ENCODE peak calls at places on chromosomes 1 and 21, in seven cellular contexts. V, A, G, F, X, R and S are unnamed samples.
A peak's percentile ranks its signal among the peaks of the same experiment; 100 is the strongest.

GRCh38 chr1:232179896-232180760 is 449.8 kb downstream of the SIPA1L2 start:
- DNase-seq in V (no peak), A (no peak), G (no peak), F (no peak), X (no peak), R (no peak), S (no peak)

GRCh38 chr1:214801191-214801590 is 198.2 kb downstream of the CENPF start:
- DNase-seq in V (no peak), A (no peak), G (no peak), F (no peak), X (no peak), R (no peak), S (no peak)

GRCh38 chr1:44276901-44277300 is 63.6 kb downstream of the DMAP1 start:
- DNase-seq in V (no peak), A (no peak), G (no peak), F (no peak), X (no peak), R (no peak), S (no peak)

GRCh38 chr21:34176442-34176841 is 103.1 kb downstream of the MRPS6 start:
- DNase-seq in V (no peak), A (no peak), G (no peak), F (no peak), X (no peak), R (no peak), S (no peak)

GRCh38 chr1:109756848-109757521 is 6.7 kb downstream of the EPS8L3 start:
- DNase-seq in V (no peak), A (no peak), G (no peak), F (no peak), X (no peak), R (no peak), S (no peak)

GRCh38 chr1:9345471-9345870 is 52.8 kb downstream of the SPSB1 start:
- DNase-seq in V (no peak), A (no peak), G (no peak), F (no peak), X (no peak), R (no peak), S (no peak)

GRCh38 chr1:16352842-16353535 is 709 bp upstream of the FBXO42 start:
- DNase-seq in V (no peak), A (peak; percentile 11), G (no peak), F (no peak), X (no peak), R (no peak), S (no peak)

GRCh38 chr1:183470147-183470960 is 1.9 kb upstream of the SMG7 start:
- DNase-seq in V (peak; percentile 33), A (peak; percentile 92), G (peak; percentile 72), F (peak; percentile 77), X (peak; percentile 77), R (peak; percentile 86), S (peak; percentile 60)

GRCh38 chr1:24562625-24563024 is 6.7 kb downstream of the NCMAP start:
- DNase-seq in V (no peak), A (peak; percentile 57), G (no peak), F (no peak), X (no peak), R (no peak), S (no peak)

GRCh38 chr1:18041107-18041506 is 66.5 kb upstream of the IGSF21 start:
- DNase-seq in V (no peak), A (no peak), G (no peak), F (no peak), X (no peak), R (no peak), S (no peak)

GRCh38 chr1:72649974-72650373 is 367.6 kb upstream of the NEGR1 start:
- DNase-seq in V (no peak), A (no peak), G (no peak), F (no peak), X (peak; percentile 70), R (no peak), S (no peak)

GRCh38 chr1:225824522-225824921 is 14.6 kb downstream of the EPHX1 start:
- DNase-seq in V (no peak), A (no peak), G (no peak), F (no peak), X (no peak), R (no peak), S (no peak)

GRCh38 chr1:45796946-45797345 is 6.5 kb upstream of the MAST2 start:
- DNase-seq in V (no peak), A (no peak), G (no peak), F (no peak), X (no peak), R (no peak), S (no peak)

GRCh38 chr1:155226910-155227260 is 18.4 kb downstream of the MTX1 start:
- DNase-seq in V (no peak), A (peak; percentile 74), G (peak; percentile 72), F (peak; percentile 45), X (no peak), R (peak; percentile 35), S (peak; percentile 39)

GRCh38 chr1:220011620-220012019 is 34.7 kb downstream of the EPRS1 start:
- DNase-seq in V (no peak), A (no peak), G (no peak), F (no peak), X (no peak), R (no peak), S (no peak)

GRCh38 chr1:220013497-220013896 is 32.8 kb downstream of the EPRS1 start:
- DNase-seq in V (no peak), A (no peak), G (no peak), F (peak; percentile 55), X (peak; percentile 54), R (no peak), S (no peak)

GRCh38 chr1:220007438-220007837 is 38.9 kb downstream of the EPRS1 start:
- DNase-seq in V (no peak), A (no peak), G (no peak), F (no peak), X (no peak), R (no peak), S (no peak)

DNA sequence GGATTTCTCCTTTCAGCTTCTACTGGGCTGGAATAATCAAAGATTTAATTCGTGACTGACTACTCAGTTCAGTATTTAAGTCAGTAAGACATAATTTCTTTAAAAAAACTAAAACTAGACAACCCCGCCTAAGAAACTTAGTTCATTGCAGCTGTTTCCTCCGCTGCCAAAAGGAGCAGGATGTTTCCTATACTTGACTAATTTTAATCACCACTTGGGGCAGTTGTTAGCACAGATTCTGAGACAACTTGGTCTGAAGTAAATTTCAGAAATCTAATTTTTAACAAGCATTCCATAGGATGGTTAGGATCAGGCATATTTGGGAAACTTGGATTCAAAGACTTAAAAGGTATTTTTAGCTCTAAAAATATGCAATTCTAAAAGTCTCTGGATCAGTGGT is 34.0 kb downstream of the EPRS1 start:
- DNase-seq in V (no peak), A (no peak), G (no peak), F (peak; percentile 48), X (peak; percentile 19), R (no peak), S (no peak)
- TF ChIP-seq CTCF in V (no peak), A (no peak), G (peak; percentile 31), F (no peak), X (no peak), R (no peak), S (peak; percentile 16)

GRCh38 chr1:200345516-200345915 is 64.3 kb downstream of the ZNF281 start:
- DNase-seq in V (no peak), A (no peak), G (no peak), F (no peak), X (no peak), R (no peak), S (no peak)

GRCh38 chr1:200351826-200352549 is 57.8 kb downstream of the ZNF281 start:
- DNase-seq in V (peak; percentile 54), A (peak; percentile 61), G (no peak), F (peak; percentile 96), X (peak; percentile 94), R (no peak), S (peak; percentile 95)

GRCh38 chr1:200342511-200343400 is 67.1 kb downstream of the ZNF281 start:
- DNase-seq in V (no peak), A (no peak), G (no peak), F (peak; percentile 33), X (peak; percentile 63), R (no peak), S (no peak)

GRCh38 chr1:200343874-200344273 is 66.0 kb downstream of the ZNF281 start:
- DNase-seq in V (no peak), A (no peak), G (no peak), F (no peak), X (no peak), R (no peak), S (no peak)

DNA sequence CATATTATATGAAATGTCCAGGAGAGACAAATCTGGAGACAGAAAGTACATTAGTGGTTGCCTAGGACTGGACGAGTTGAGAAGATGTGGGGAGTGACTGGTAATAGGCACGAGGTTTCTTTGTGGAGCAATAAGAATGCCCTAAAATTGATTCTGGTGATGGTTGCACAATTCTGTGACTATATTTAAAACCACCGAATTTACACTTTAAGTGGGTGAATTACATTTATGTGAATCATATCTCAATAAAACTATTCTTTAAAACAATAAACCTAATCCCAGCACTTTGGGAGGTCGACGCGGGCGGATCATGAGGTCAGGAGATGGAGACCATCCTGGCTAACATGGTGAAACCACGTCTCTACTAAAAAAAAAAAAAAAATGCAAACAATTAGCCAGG is 63.1 kb downstream of the ZNF281 start:
- DNase-seq in V (no peak), A (no peak), G (no peak), F (peak; percentile 21), X (no peak), R (no peak), S (no peak)
- H3K4me3 ChIP-seq in V (no peak overlapping the region), A (no peak overlapping the region), G (no peak overlapping the region), F (no peak overlapping the region), X (no peak overlapping the region), R (no peak overlapping the region), S (no peak overlapping the region)

GRCh38 chr1:209790286-209791193 is 6.2 kb upstream of the C1orf74 start:
- DNase-seq in V (no peak), A (peak; percentile 53), G (no peak), F (no peak), X (no peak), R (no peak), S (no peak)

GRCh38 chr1:209789245-209789644 is 4.9 kb upstream of the C1orf74 start:
- DNase-seq in V (no peak), A (no peak), G (no peak), F (no peak), X (no peak), R (no peak), S (no peak)

GRCh38 chr1:209785592-209785991 is 1.2 kb upstream of the C1orf74 start:
- DNase-seq in V (no peak), A (no peak), G (no peak), F (no peak), X (no peak), R (no peak), S (no peak)

GRCh38 chr1:209784276-209785169 is at the start of gene C1orf74:
- DNase-seq in V (peak; percentile 92), A (peak; percentile 100), G (peak; percentile 97), F (peak; percentile 98), X (peak; percentile 98), R (peak; percentile 99), S (peak; percentile 97)

DNA sequence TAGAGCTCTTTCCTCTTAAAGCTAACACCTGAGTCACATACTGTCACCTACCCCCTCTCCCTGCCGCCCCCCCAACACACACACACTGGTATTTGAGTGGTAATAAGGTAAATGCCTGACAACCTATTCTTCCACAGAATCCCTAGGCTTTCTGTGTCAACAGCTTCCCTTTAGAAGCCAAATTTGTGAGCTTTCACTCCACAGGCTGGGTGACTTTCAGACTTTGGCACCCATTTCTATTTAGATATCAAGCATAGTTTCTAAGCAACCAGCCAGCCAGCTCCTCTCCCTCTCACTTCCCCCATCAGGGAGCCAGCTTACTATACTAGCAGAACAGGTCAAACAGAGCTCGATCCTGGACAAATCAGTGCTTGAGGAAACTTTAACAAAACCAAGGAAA is 3.2 kb upstream of the C1orf74 start:
- DNase-seq in V (no peak), A (peak; percentile 44), G (no peak), F (peak; percentile 59), X (no peak), R (no peak), S (no peak)
- TF ChIP-seq CTCF in V (no peak), A (no peak), G (no peak), F (no peak), X (no peak), R (no peak), S (no peak)

GRCh38 chr1:193516755-193517388 is 330.5 kb upstream of the B3GALT2 start:
- DNase-seq in V (no peak), A (no peak), G (no peak), F (no peak), X (no peak), R (no peak), S (no peak)
- H3K4me3 ChIP-seq in V (no peak overlapping the region), A (no peak overlapping the region), G (no peak overlapping the region), F (no peak overlapping the region), X (no peak overlapping the region), R (no peak overlapping the region), S (no peak overlapping the region)